ENCODE peak calls at places on chromosomes 16 and 17, in five cellular contexts. One of them, this sample, is unnamed.

GRCh38 chr17:59786213-59786535 is 78.7 kb downstream of the VMP1 start:
- DNase-seq in cardiac muscle cell: no peak
- DNase-seq in WERI-Rb-1: no peak
- DNase-seq in naive thymus-derived CD4-positive, alpha-beta T cell: no peak
- DNase-seq in fibroblast of lung: no peak
- DNase-seq in this sample: no peak

GRCh38 chr16:84970447-84971127 is 40.7 kb downstream of the ZDHHC7 start:
- DNase-seq in WERI-Rb-1: peak; percentile 68
- DNase-seq in naive thymus-derived CD4-positive, alpha-beta T cell: peak; percentile 74
- DNase-seq in cardiac muscle cell: peak; percentile 81
- DNase-seq in fibroblast of lung: peak; percentile 71
- DNase-seq in this sample: no peak

GRCh38 chr16:5450435-5451104 is 353.0 kb upstream of the EEF2KMT start:
- DNase-seq in fibroblast of lung: no peak
- DNase-seq in cardiac muscle cell: no peak
- DNase-seq in naive thymus-derived CD4-positive, alpha-beta T cell: no peak
- DNase-seq in WERI-Rb-1: no peak
- DNase-seq in this sample: no peak

GRCh38 chr16:70737377-70738082 is 51.7 kb upstream of the MTSS2 start:
- DNase-seq in naive thymus-derived CD4-positive, alpha-beta T cell: peak; percentile 81
- DNase-seq in cardiac muscle cell: peak; percentile 92
- DNase-seq in fibroblast of lung: peak; percentile 80
- DNase-seq in WERI-Rb-1: no peak
- DNase-seq in this sample: no peak

GRCh38 chr16:68085259-68086071 is at the start of gene NFATC3:
- DNase-seq in fibroblast of lung: peak; percentile 94
- DNase-seq in naive thymus-derived CD4-positive, alpha-beta T cell: peak; percentile 98
- DNase-seq in cardiac muscle cell: peak; percentile 98
- DNase-seq in WERI-Rb-1: peak; percentile 98
- DNase-seq in this sample: no peak

GRCh38 chr17:50185724-50186545 is 15.5 kb downstream of the COL1A1 start:
- DNase-seq in naive thymus-derived CD4-positive, alpha-beta T cell: no peak
- DNase-seq in cardiac muscle cell: peak; percentile 60
- DNase-seq in fibroblast of lung: peak; percentile 71
- DNase-seq in WERI-Rb-1: no peak
- DNase-seq in this sample: no peak

GRCh38 chr16:23914935-23915549 is 79.3 kb downstream of the PRKCB start:
- DNase-seq in WERI-Rb-1: no peak
- DNase-seq in fibroblast of lung: no peak
- DNase-seq in cardiac muscle cell: no peak
- DNase-seq in naive thymus-derived CD4-positive, alpha-beta T cell: no peak
- DNase-seq in this sample: no peak

GRCh38 chr16:70777973-70778406 is 23.0 kb downstream of the VAC14 start:
- DNase-seq in fibroblast of lung: no peak
- DNase-seq in cardiac muscle cell: no peak
- DNase-seq in WERI-Rb-1: no peak
- DNase-seq in naive thymus-derived CD4-positive, alpha-beta T cell: no peak
- DNase-seq in this sample: no peak

GRCh38 chr16:89019511-89019910 is 42.5 kb upstream of the CBFA2T3 start:
- DNase-seq in WERI-Rb-1: no peak
- DNase-seq in naive thymus-derived CD4-positive, alpha-beta T cell: no peak
- DNase-seq in fibroblast of lung: no peak
- DNase-seq in cardiac muscle cell: no peak
- DNase-seq in this sample: no peak

GRCh38 chr17:65749479-65749878 is 188.0 kb upstream of the AXIN2 start:
- DNase-seq in WERI-Rb-1: no peak
- DNase-seq in naive thymus-derived CD4-positive, alpha-beta T cell: no peak
- DNase-seq in fibroblast of lung: peak; percentile 63
- DNase-seq in cardiac muscle cell: peak; percentile 53
- DNase-seq in this sample: no peak

GRCh38 chr16:67917852-67918236 is 13.8 kb downstream of the CTRL start:
- DNase-seq in cardiac muscle cell: no peak
- DNase-seq in naive thymus-derived CD4-positive, alpha-beta T cell: no peak
- DNase-seq in WERI-Rb-1: no peak
- DNase-seq in fibroblast of lung: peak; percentile 81
- DNase-seq in this sample: no peak

GRCh38 chr16:29664133-29664912 is 1.3 kb downstream of the SPN start:
- DNase-seq in fibroblast of lung: no peak
- DNase-seq in WERI-Rb-1: no peak
- DNase-seq in cardiac muscle cell: no peak
- DNase-seq in naive thymus-derived CD4-positive, alpha-beta T cell: peak; percentile 49
- DNase-seq in this sample: no peak

GRCh38 chr16:3171181-3171854 is 16.7 kb upstream of the OR1F1 start:
- DNase-seq in WERI-Rb-1: no peak
- DNase-seq in fibroblast of lung: no peak
- DNase-seq in cardiac muscle cell: no peak
- DNase-seq in naive thymus-derived CD4-positive, alpha-beta T cell: no peak
- DNase-seq in this sample: no peak

GRCh38 chr17:58757162-58757613 is 1.5 kb downstream of the PPM1E start:
- DNase-seq in cardiac muscle cell: no peak
- DNase-seq in WERI-Rb-1: no peak
- DNase-seq in fibroblast of lung: no peak
- DNase-seq in naive thymus-derived CD4-positive, alpha-beta T cell: no peak
- DNase-seq in this sample: no peak

GRCh38 chr16:12186774-12187335 is 210.3 kb downstream of the SNX29 start:
- DNase-seq in fibroblast of lung: no peak
- DNase-seq in WERI-Rb-1: no peak
- DNase-seq in naive thymus-derived CD4-positive, alpha-beta T cell: no peak
- DNase-seq in cardiac muscle cell: no peak
- DNase-seq in this sample: no peak

GRCh38 chr16:14559809-14560227 is 70.2 kb downstream of the PARN start:
- DNase-seq in cardiac muscle cell: peak; percentile 55
- DNase-seq in naive thymus-derived CD4-positive, alpha-beta T cell: no peak
- DNase-seq in fibroblast of lung: peak; percentile 20
- DNase-seq in WERI-Rb-1: no peak
- DNase-seq in this sample: no peak
- H3K27ac ChIP-seq in cardiac muscle cell: peak overlapping the region; percentile 39
- H3K27ac ChIP-seq in naive thymus-derived CD4-positive, alpha-beta T cell: no peak overlapping the region
- H3K27ac ChIP-seq in fibroblast of lung: no peak overlapping the region
- H3K27ac ChIP-seq in WERI-Rb-1: no peak overlapping the region
- H3K27ac ChIP-seq in this sample: no peak overlapping the region

GRCh38 chr17:78415821-78416301 is 37.4 kb downstream of the PGS1 start:
- DNase-seq in fibroblast of lung: peak; percentile 24
- DNase-seq in cardiac muscle cell: no peak
- DNase-seq in WERI-Rb-1: no peak
- DNase-seq in naive thymus-derived CD4-positive, alpha-beta T cell: no peak
- DNase-seq in this sample: no peak

GRCh38 chr17:78416311-78416711 is 37.9 kb downstream of the PGS1 start:
- DNase-seq in cardiac muscle cell: peak; percentile 58
- DNase-seq in fibroblast of lung: peak; percentile 63
- DNase-seq in naive thymus-derived CD4-positive, alpha-beta T cell: no peak
- DNase-seq in WERI-Rb-1: no peak
- DNase-seq in this sample: no peak

GRCh38 chr17:78417531-78417909 is 39.1 kb downstream of the PGS1 start:
- DNase-seq in WERI-Rb-1: no peak
- DNase-seq in fibroblast of lung: no peak
- DNase-seq in cardiac muscle cell: no peak
- DNase-seq in naive thymus-derived CD4-positive, alpha-beta T cell: no peak
- DNase-seq in this sample: no peak

GRCh38 chr17:78418627-78419026 is 40.2 kb downstream of the PGS1 start:
- DNase-seq in fibroblast of lung: no peak
- DNase-seq in WERI-Rb-1: no peak
- DNase-seq in cardiac muscle cell: no peak
- DNase-seq in naive thymus-derived CD4-positive, alpha-beta T cell: no peak
- DNase-seq in this sample: no peak

GRCh38 chr17:78416791-78417530 is 38.5 kb downstream of the PGS1 start:
- DNase-seq in cardiac muscle cell: peak; percentile 79
- DNase-seq in naive thymus-derived CD4-positive, alpha-beta T cell: no peak
- DNase-seq in fibroblast of lung: no peak
- DNase-seq in WERI-Rb-1: no peak
- DNase-seq in this sample: no peak
- H3K27ac ChIP-seq in cardiac muscle cell: peak overlapping the region; percentile 65
- H3K27ac ChIP-seq in naive thymus-derived CD4-positive, alpha-beta T cell: peak overlapping the region; percentile 47
- H3K27ac ChIP-seq in fibroblast of lung: peak overlapping the region; percentile 22
- H3K27ac ChIP-seq in WERI-Rb-1: no peak overlapping the region
- H3K27ac ChIP-seq in this sample: peak overlapping the region; percentile 86

DNA sequence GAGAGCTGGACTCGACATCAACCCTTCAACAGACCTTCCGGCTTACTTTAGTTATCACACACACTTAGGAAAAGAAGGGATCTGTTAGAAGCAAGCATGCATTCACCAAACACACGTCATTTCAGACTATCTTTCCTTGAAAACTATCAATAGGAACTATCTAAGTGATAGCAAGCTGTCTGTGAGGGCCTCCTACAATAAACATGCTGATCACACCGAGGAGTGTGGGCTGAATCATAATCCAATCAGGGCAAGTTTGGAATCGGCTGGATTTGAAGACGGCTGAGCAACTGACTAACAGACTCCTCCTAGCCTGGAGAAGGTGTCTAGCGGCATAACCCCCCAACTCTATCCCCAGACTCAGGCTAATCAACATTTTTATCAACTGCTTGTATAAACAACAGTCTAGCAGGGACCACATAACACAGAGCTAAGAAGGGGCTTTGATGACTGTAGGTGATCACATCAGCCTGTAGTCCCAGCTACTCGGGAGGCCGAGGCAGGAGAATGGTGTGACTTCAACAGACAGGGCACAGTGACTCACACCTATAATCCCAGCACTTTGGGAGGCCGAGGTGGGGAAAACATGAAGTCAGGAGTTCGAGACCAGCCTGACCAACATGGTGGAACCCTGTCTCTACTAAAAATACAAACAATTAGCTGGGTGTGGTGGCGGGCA is 14.1 kb downstream of the NXN start:
- DNase-seq in fibroblast of lung: peak; percentile 67
- DNase-seq in WERI-Rb-1: peak; percentile 58
- DNase-seq in cardiac muscle cell: no peak
- DNase-seq in naive thymus-derived CD4-positive, alpha-beta T cell: no peak
- DNase-seq in this sample: no peak
- H3K27ac ChIP-seq in fibroblast of lung: no peak overlapping the region
- H3K27ac ChIP-seq in WERI-Rb-1: peak overlapping the region; percentile 88
- H3K27ac ChIP-seq in cardiac muscle cell: peak overlapping the region; percentile 96
- H3K27ac ChIP-seq in naive thymus-derived CD4-positive, alpha-beta T cell: no peak overlapping the region
- H3K27ac ChIP-seq in this sample: no peak overlapping the region

GRCh38 chr16:69712277-69712676 is 14.1 kb downstream of the NQO1 start:
- DNase-seq in naive thymus-derived CD4-positive, alpha-beta T cell: no peak
- DNase-seq in WERI-Rb-1: no peak
- DNase-seq in cardiac muscle cell: no peak
- DNase-seq in fibroblast of lung: no peak
- DNase-seq in this sample: no peak

GRCh38 chr16:69709456-69710084 is 16.8 kb downstream of the NQO1 start:
- DNase-seq in naive thymus-derived CD4-positive, alpha-beta T cell: peak; percentile 64
- DNase-seq in fibroblast of lung: peak; percentile 61
- DNase-seq in WERI-Rb-1: no peak
- DNase-seq in cardiac muscle cell: peak; percentile 81
- DNase-seq in this sample: no peak

GRCh38 chr16:69707920-69708683 is 18.3 kb downstream of the NQO1 start:
- DNase-seq in cardiac muscle cell: no peak
- DNase-seq in WERI-Rb-1: no peak
- DNase-seq in fibroblast of lung: no peak
- DNase-seq in naive thymus-derived CD4-positive, alpha-beta T cell: no peak
- DNase-seq in this sample: peak; percentile 7

GRCh38 chr16:69712914-69713581 is 13.3 kb downstream of the NQO1 start:
- DNase-seq in naive thymus-derived CD4-positive, alpha-beta T cell: no peak
- DNase-seq in cardiac muscle cell: no peak
- DNase-seq in fibroblast of lung: no peak
- DNase-seq in WERI-Rb-1: no peak
- DNase-seq in this sample: no peak

DNA sequence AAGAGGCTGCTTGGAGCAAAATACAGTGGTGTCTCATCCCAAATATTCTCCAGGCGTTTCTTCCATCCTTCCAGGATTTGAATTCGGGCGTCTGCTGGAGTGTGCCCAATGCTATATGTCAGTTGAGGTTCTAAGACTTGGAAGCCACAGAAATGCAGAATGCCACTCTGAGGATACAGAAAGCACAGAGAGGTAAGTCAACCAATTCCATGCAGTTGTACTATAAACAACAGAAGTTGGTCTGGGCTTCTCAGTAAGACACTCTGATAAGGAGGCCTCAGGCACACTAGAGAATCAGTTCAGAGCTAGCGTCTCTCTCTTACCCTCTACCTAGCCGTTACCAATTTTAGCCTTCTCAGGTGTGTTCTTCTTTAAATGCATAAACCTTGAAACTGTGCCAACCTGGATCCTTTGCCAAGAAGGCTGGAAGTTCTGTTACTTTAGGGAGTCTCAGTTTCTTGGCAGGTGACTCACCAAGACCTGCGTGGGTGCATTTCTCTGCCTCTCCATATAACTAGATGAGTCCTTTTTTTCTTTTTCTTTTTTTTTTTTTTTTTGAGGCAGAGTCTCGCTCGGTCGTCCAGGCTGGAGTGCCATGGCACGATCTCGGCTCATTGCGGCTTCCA is 15.1 kb downstream of the NQO1 start:
- DNase-seq in cardiac muscle cell: peak; percentile 71
- DNase-seq in naive thymus-derived CD4-positive, alpha-beta T cell: no peak
- DNase-seq in WERI-Rb-1: no peak
- DNase-seq in fibroblast of lung: peak; percentile 94
- DNase-seq in this sample: no peak
- H3K27ac ChIP-seq in cardiac muscle cell: no peak overlapping the region
- H3K27ac ChIP-seq in naive thymus-derived CD4-positive, alpha-beta T cell: no peak overlapping the region
- H3K27ac ChIP-seq in WERI-Rb-1: no peak overlapping the region
- H3K27ac ChIP-seq in fibroblast of lung: no peak overlapping the region
- H3K27ac ChIP-seq in this sample: no peak overlapping the region